ENCODE peak calls at places on chromosome 5, in six cellular contexts. V, P, G, H, A and W are unnamed samples. For H3K9me3, the result is how much of the 10 kb centered on the place peaks cover.

GRCh38 chr5:172347653-172348052 is 64.1 kb upstream of the UBTD2 start:
- DNase-seq in G (no peak), V (no peak), A (no peak), P (no peak), H (no peak), W (no peak)

GRCh38 chr5:54820346-54820745 is 165.0 kb downstream of the ESM1 start:
- DNase-seq in A (no peak), G (no peak), P (no peak), H (no peak), V (no peak), W (no peak)

GRCh38 chr5:81165493-81166119 is 67.5 kb upstream of the CKMT2 start:
- DNase-seq in G (no peak), V (peak), A (no peak), H (peak), P (peak), W (no peak)

GRCh38 chr5:135086326-135086725 is 52.3 kb upstream of the PITX1 start:
- DNase-seq in P (no peak), A (no peak), H (no peak), V (no peak), G (no peak), W (no peak)

GRCh38 chr5:6703791-6704190 is 9.4 kb upstream of the TENT4A start:
- DNase-seq in A (no peak), G (no peak), H (no peak), V (no peak), P (no peak), W (no peak)

GRCh38 chr5:41921166-41921565 is 3.9 kb upstream of the FBXO4 start:
- DNase-seq in P (no peak), A (no peak), H (no peak), V (no peak), G (no peak), W (no peak)

GRCh38 chr5:19855031-19855430 is 133.0 kb downstream of the CDH18 start:
- DNase-seq in G (no peak), A (no peak), V (no peak), P (no peak), H (no peak), W (no peak)

GRCh38 chr5:101424530-101425175 is 521.6 kb upstream of the ST8SIA4 start:
- DNase-seq in A (no peak), P (no peak), H (no peak), V (peak), G (no peak), W (no peak)

GRCh38 chr5:71922584-71923106 is 184.6 kb upstream of the MAP1B start:
- DNase-seq in H (no peak), A (no peak), G (no peak), P (peak), V (peak), W (no peak)

GRCh38 chr5:98321356-98321755 is 452.1 kb upstream of the RGMB start:
- DNase-seq in P (no peak), V (no peak), H (no peak), A (no peak), G (no peak), W (no peak)

GRCh38 chr5:15993334-15993733 is 186.3 kb downstream of the MARCHF11 start:
- DNase-seq in G (no peak), H (no peak), P (no peak), V (no peak), A (no peak), W (no peak)

GRCh38 chr5:108016101-108016500 is 345.4 kb upstream of the EFNA5 start:
- DNase-seq in P (no peak), G (no peak), H (no peak), V (no peak), A (no peak), W (no peak)

GRCh38 chr5:65970481-65971367 is 44.3 kb downstream of the ERBIN start:
- DNase-seq in H (no peak), G (no peak), V (no peak), P (no peak), A (no peak), W (no peak)

GRCh38 chr5:115465416-115465815 is 79.2 kb downstream of the FEM1C start:
- DNase-seq in A (no peak), H (no peak), P (no peak), V (no peak), G (no peak), W (no peak)

GRCh38 chr5:179794575-179794974 is 789 bp downstream of the LTC4S start:
- DNase-seq in A (no peak), V (no peak), H (no peak), P (no peak), G (no peak), W (no peak)

GRCh38 chr5:140312067-140312790 is 9.3 kb upstream of the PFDN1 start:
- DNase-seq in A (no peak), P (no peak), G (peak), V (no peak), H (no peak), W (no peak)

GRCh38 chr5:2582106-2582505 is 169.4 kb downstream of the IRX2 start:
- DNase-seq in H (no peak), V (no peak), A (no peak), P (no peak), G (no peak), W (no peak)
- TF ChIP-seq POLR2AphosphoS5 in H (no peak), V (no peak), A (no peak), P (no peak), G (no peak), W (no peak)

DNA sequence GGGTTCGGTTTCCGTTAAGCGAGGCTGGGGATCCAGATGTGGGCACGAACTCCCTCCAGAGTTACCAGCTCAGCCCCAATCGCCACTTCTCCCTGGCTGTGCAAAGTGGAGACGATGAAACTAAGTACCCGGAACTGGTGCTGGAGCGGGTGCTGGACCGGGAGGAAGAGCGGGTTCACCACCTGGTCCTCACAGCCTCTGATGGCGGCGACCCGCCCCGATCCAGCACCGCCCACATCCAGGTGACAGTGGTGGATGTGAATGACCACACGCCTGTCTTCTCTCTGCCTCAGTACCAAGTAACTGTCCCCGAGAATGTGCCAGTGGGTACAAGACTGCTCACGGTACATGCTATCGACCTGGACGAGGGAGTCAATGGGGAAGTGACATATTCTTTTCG is 803 bp downstream of the PCDHGA7 start:
- DNase-seq in P (no peak), H (no peak), A (no peak), G (no peak), V (no peak), W (no peak)
- H3K9me3 ChIP-seq in P (under half), H (half or more), A (half or more), G (under half), V (under half), W (under half)

GRCh38 chr5:52010430-52010829 is 627.2 kb downstream of the ISL1 start:
- DNase-seq in P (no peak), H (no peak), A (no peak), G (no peak), V (no peak), W (no peak)

GRCh38 chr5:52007230-52007858 is 624.1 kb downstream of the ISL1 start:
- DNase-seq in H (no peak), P (peak), A (no peak), G (no peak), V (peak), W (peak)
- H3K4me3 ChIP-seq in H (no peak), P (no peak), A (no peak), G (peak), V (no peak), W (no peak)

GRCh38 chr5:14006823-14007510 is 62.5 kb upstream of the DNAH5 start:
- DNase-seq in P (no peak), H (no peak), A (no peak), V (no peak), G (no peak), W (no peak)

GRCh38 chr5:14011089-14012004 is 66.9 kb upstream of the DNAH5 start:
- DNase-seq in G (peak), P (peak), A (peak), V (peak), H (peak), W (no peak)

GRCh38 chr5:14004598-14005394 is 60.3 kb upstream of the DNAH5 start:
- DNase-seq in G (no peak), P (no peak), H (no peak), V (no peak), A (no peak), W (no peak)

GRCh38 chr5:14009575-14009974 is 65.1 kb upstream of the DNAH5 start:
- DNase-seq in P (no peak), A (no peak), G (no peak), V (no peak), H (no peak), W (no peak)

GRCh38 chr5:14008819-14009311 is 64.4 kb upstream of the DNAH5 start:
- DNase-seq in H (no peak), G (peak), V (no peak), P (peak), A (no peak), W (no peak)
- TF ChIP-seq POLR2AphosphoS5 in H (no peak), G (peak), V (no peak), P (no peak), A (no peak), W (no peak)

GRCh38 chr5:141402553-141403328 is at the start of gene PCDHGA9:
- DNase-seq in P (no peak), A (no peak), V (peak), G (no peak), H (no peak), W (no peak)
- H3K9me3 ChIP-seq in P (under half), A (half or more), V (under half), G (half or more), H (half or more), W (under half)

DNA sequence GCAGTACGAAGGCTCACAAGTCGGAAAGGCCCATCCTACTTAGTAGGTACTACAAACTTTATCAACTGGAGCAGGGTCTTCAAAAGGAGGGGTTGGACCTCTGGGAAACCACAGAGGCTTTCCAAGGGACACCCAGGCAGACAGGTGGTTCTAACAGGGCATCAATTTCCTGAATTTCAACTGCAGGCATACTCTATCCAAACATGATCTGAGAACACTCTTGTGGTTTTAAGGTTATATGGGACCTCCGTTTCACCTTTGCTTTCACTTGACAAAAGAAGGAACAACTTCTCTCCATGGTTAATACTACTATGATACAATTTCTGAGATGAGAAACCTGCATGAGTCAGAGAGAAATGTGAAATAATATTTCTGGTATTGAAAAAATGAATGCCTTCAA is 28.0 kb upstream of the ERAP1 start:
- DNase-seq in G (no peak), P (no peak), H (no peak), V (no peak), A (no peak), W (no peak)
- H3K4me3 ChIP-seq in G (no peak), P (no peak), H (no peak), V (no peak), A (no peak), W (no peak)

GRCh38 chr5:149855371-149855770 is 89.2 kb downstream of the PDE6A start:
- DNase-seq in A (no peak), H (no peak), P (no peak), V (no peak), G (no peak), W (no peak)

GRCh38 chr5:149860801-149861322 is 83.7 kb downstream of the PDE6A start:
- DNase-seq in V (no peak), A (no peak), G (no peak), P (no peak), H (no peak), W (no peak)

GRCh38 chr5:149853701-149854100 is 90.9 kb downstream of the PDE6A start:
- DNase-seq in G (no peak), H (no peak), V (no peak), A (no peak), P (no peak), W (no peak)

GRCh38 chr5:149854881-149855280 is 89.7 kb downstream of the PDE6A start:
- DNase-seq in V (no peak), A (no peak), P (no peak), G (no peak), H (no peak), W (no peak)

GRCh38 chr5:149857499-149857898 is 87.1 kb downstream of the PDE6A start:
- DNase-seq in V (no peak), H (peak), G (peak), P (no peak), A (peak), W (no peak)
- TF ChIP-seq POLR2AphosphoS5 in V (no peak), H (peak), G (peak), P (no peak), A (peak), W (no peak)

GRCh38 chr5:169471021-169471420 is 112.6 kb upstream of the SPDL1 start:
- DNase-seq in G (no peak), V (no peak), H (no peak), A (no peak), P (no peak), W (no peak)
- H3K9me3 ChIP-seq in G (under half), V (under half), H (under half), A (under half), P (under half), W (under half)

GRCh38 chr5:159206368-159206767 is 3.0 kb downstream of the RNF145 start:
- DNase-seq in A (no peak), H (no peak), G (no peak), P (no peak), V (no peak), W (no peak)

GRCh38 chr5:159207616-159208507 is 1.5 kb downstream of the RNF145 start:
- DNase-seq in A (peak), G (peak), V (peak), P (peak), H (peak), W (peak)

GRCh38 chr5:159208508-159209437 is 580 bp downstream of the RNF145 start:
- DNase-seq in V (no peak), G (peak), P (peak), H (peak), A (peak), W (no peak)

GRCh38 chr5:159207222-159207615 is 2.1 kb downstream of the RNF145 start:
- DNase-seq in H (no peak), P (no peak), G (no peak), A (no peak), V (no peak), W (no peak)

GRCh38 chr5:159206818-159207217 is 2.5 kb downstream of the RNF145 start:
- DNase-seq in G (no peak), P (no peak), A (no peak), V (no peak), H (no peak), W (no peak)
- H3K4me3 ChIP-seq in G (peak), P (peak), A (no peak), V (peak), H (peak), W (peak)

GRCh38 chr5:159342838-159343237 is 12.6 kb upstream of the IL12B start:
- DNase-seq in V (no peak), G (no peak), H (no peak), A (no peak), P (no peak), W (no peak)

GRCh38 chr5:159341145-159341544 is 10.9 kb upstream of the IL12B start:
- DNase-seq in H (no peak), G (no peak), V (no peak), P (no peak), A (no peak), W (no peak)

GRCh38 chr5:159340511-159340910 is 10.2 kb upstream of the IL12B start:
- DNase-seq in G (no peak), H (no peak), A (no peak), P (no peak), V (no peak), W (no peak)

GRCh38 chr5:159343295-159344094 is 13.2 kb upstream of the IL12B start:
- DNase-seq in G (no peak), H (no peak), A (no peak), P (no peak), V (no peak), W (no peak)

DNA sequence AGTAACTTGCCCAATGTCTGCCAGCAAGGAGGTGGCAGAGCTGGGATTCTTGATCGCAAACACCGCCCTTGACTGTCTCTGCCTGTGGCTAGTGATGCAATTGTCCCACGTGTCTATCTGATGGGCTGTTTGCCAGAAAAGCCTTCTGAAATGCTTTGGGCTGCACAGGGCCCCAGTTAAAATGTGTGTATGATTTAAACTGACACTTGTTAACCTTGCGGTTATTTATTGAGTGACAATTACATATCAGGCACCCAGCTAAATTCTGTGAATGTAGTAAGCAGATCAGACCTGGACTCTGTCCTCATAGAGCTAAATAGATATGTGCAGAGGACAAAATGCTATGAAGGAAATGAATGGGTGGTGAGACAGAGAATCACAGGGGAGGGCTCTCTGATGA is 11.6 kb upstream of the IL12B start:
- DNase-seq in A (peak), P (peak), H (peak), G (no peak), V (peak), W (peak)
- TF ChIP-seq POLR2AphosphoS5 in A (no peak), P (no peak), H (no peak), G (no peak), V (peak), W (no peak)